ENCODE peak calls at places on chromosomes 7 and 10, in five cellular contexts. Z is activated T-helper 1 cell treated with anti-CD3 and anti-CD28 coated beads, Interleukin-2, amount 50 U/mL, for 16 hours; C is gastrocnemius medialis; B is NCI-H2029; Y is H9. U is an unnamed sample.

GRCh38 chr7:129946282-129946681 is 6.5 kb downstream of the UBE2H start:
- DNase-seq in B (no peak), Z (no peak), C (no peak), Y (no peak), U (no peak)

GRCh38 chr10:43408331-43408709 is 666 bp downstream of the HNRNPF start:
- DNase-seq in B (no peak), C (no peak), Z (no peak), Y (no peak), U (no peak)

GRCh38 chr7:27686315-27686714 is 23.6 kb upstream of the HIBADH start:
- DNase-seq in Y (no peak), C (no peak), Z (no peak), B (no peak), U (no peak)

GRCh38 chr7:88885131-88885530 is 89.6 kb upstream of the TEX47 start:
- DNase-seq in Y (no peak), B (no peak), C (no peak), Z (no peak), U (no peak)

GRCh38 chr7:139871276-139871675 is 42.2 kb downstream of the TBXAS1 start:
- DNase-seq in B (no peak), Z (no peak), Y (no peak), C (no peak), U (no peak)

GRCh38 chr7:28149291-28150101 is 31.1 kb downstream of the JAZF1 start:
- DNase-seq in Z (no peak), C (no peak), Y (no peak), B (no peak), U (no peak)

GRCh38 chr10:124469956-124470484 is 8.4 kb downstream of the LHPP start:
- DNase-seq in B (no peak), Y (peak), C (no peak), Z (no peak), U (no peak)

GRCh38 chr7:18936265-18936664 is 181.2 kb downstream of the TWIST1 start:
- DNase-seq in B (no peak), Y (no peak), Z (no peak), C (no peak), U (no peak)

GRCh38 chr7:80999180-80999579 is 80.3 kb upstream of the SEMA3C start:
- DNase-seq in Z (no peak), B (no peak), Y (no peak), C (no peak), U (no peak)

GRCh38 chr7:116165717-116166116 is 44.6 kb upstream of the TES start:
- DNase-seq in Z (no peak), Y (no peak), B (no peak), C (no peak), U (no peak)

GRCh38 chr10:79018591-79019011 is 50.2 kb upstream of the ZMIZ1 start:
- DNase-seq in Z (no peak), Y (no peak), B (peak), C (peak), U (no peak)

GRCh38 chr7:152674860-152675760 is 831 bp downstream of the XRCC2 start:
- DNase-seq in B (peak), Z (no peak), Y (no peak), C (no peak), U (peak)

GRCh38 chr7:31603076-31603475 is 83.9 kb upstream of the PPP1R17 start:
- DNase-seq in C (no peak), B (no peak), Z (no peak), Y (no peak), U (no peak)

GRCh38 chr7:43674559-43675436 is 54.5 kb downstream of the COA1 start:
- DNase-seq in Y (no peak), C (no peak), B (no peak), Z (no peak), U (peak)

GRCh38 chr10:119252051-119252465 is 44.7 kb downstream of the GRK5 start:
- DNase-seq in Z (no peak), B (no peak), Y (no peak), C (no peak), U (no peak)

GRCh38 chr10:101558206-101558605 is 29.9 kb downstream of the POLL start:
- DNase-seq in B (no peak), Y (peak), Z (no peak), C (no peak), U (peak)

GRCh38 chr7:148288592-148289151 is 301.9 kb upstream of the C7orf33 start:
- DNase-seq in Z (no peak), Y (no peak), C (no peak), B (no peak), U (no peak)

GRCh38 chr7:47847207-47847606 is 101.1 kb downstream of the PKD1L1 start:
- DNase-seq in Z (no peak), B (no peak), C (no peak), Y (no peak), U (no peak)

GRCh38 chr10:93406367-93407145 is 75.6 kb downstream of the MYOF start:
- DNase-seq in Z (no peak), C (no peak), Y (no peak), B (no peak), U (no peak)

GRCh38 chr7:92421676-92422435 is 25.4 kb upstream of the GATAD1 start:
- DNase-seq in C (no peak), B (peak), Y (no peak), Z (no peak), U (peak)

GRCh38 chr7:157684596-157685429 is 348.0 kb downstream of the DNAJB6 start:
- DNase-seq in B (no peak), C (no peak), Y (no peak), Z (no peak), U (no peak)

GRCh38 chr7:79506481-79506880 is 53.0 kb upstream of the MAGI2 start:
- DNase-seq in Z (no peak), B (no peak), Y (no peak), C (no peak), U (no peak)

GRCh38 chr10:49001402-49001801 is 61.8 kb upstream of the LRRC18 start:
- DNase-seq in C (no peak), Z (no peak), Y (peak), B (no peak), U (no peak)

GRCh38 chr10:124144536-124144935 is 51.1 kb upstream of the CHST15 start:
- DNase-seq in Y (no peak), C (no peak), Z (no peak), B (no peak), U (no peak)

GRCh38 chr7:84202855-84203254 is 8.3 kb upstream of the SEMA3A start:
- DNase-seq in Z (no peak), B (no peak), C (no peak), Y (no peak), U (no peak)

GRCh38 chr7:138813945-138814344 is 15.9 kb upstream of the ATP6V0A4 start:
- DNase-seq in Z (no peak), Y (no peak), C (no peak), B (no peak), U (no peak)

GRCh38 chr10:30114871-30115270 is 55.5 kb upstream of the JCAD start:
- DNase-seq in C (no peak), Z (no peak), B (no peak), Y (no peak), U (peak)

GRCh38 chr7:65221683-65222082 is 152.0 kb upstream of the ZNF92 start:
- DNase-seq in B (no peak), Y (no peak), C (no peak), Z (no peak), U (no peak)